ENCODE peak calls at places on chromosome 2, in ten cellular contexts. A is T1000; Y is uterus; C is epithelial cell of esophagus; L is naive thymus-derived CD4-positive, alpha-beta T cell; O is A172; B is neural progenitor cell; G is pancreas; I is NCI-H748 treated with DMSO at 0.1 percent for 48 hours; Q is WTC11. D is an unnamed sample.

GRCh38 chr2:48144777-48145176 is 238.5 kb upstream of the FBXO11 start:
- DNase-seq in C (peak), G (no peak), Q (no peak), A (no peak), B (no peak), L (no peak), I (no peak), Y (no peak), O (no peak), D (no peak)

GRCh38 chr2:129302815-129303214 is 676.7 kb upstream of the RAB6C start:
- DNase-seq in L (no peak), I (no peak), O (no peak), A (no peak), C (no peak), Y (no peak), B (no peak), Q (no peak), G (no peak), D (no peak)

GRCh38 chr2:158664987-158665386 is 130.1 kb upstream of the DAPL1 start:
- DNase-seq in C (no peak), B (no peak), O (no peak), Y (no peak), Q (no peak), A (no peak), L (no peak), G (no peak), I (no peak), D (no peak)

GRCh38 chr2:55917713-55918390 is 5.7 kb downstream of the EFEMP1 start:
- DNase-seq in A (no peak), Y (no peak), G (peak), Q (no peak), L (no peak), B (no peak), O (no peak), I (no peak), C (no peak), D (no peak)

GRCh38 chr2:24400207-24400907 is 40.0 kb upstream of the ITSN2 start:
- DNase-seq in Q (no peak), L (no peak), A (no peak), O (no peak), Y (no peak), I (peak), G (no peak), C (no peak), B (no peak), D (peak)

GRCh38 chr2:225779829-225780228 is 380.3 kb downstream of the NYAP2 start:
- DNase-seq in O (no peak), Q (no peak), L (no peak), Y (no peak), C (no peak), B (no peak), I (no peak), G (no peak), A (no peak), D (no peak)

GRCh38 chr2:118800736-118801135 is 46.7 kb downstream of the EN1 start:
- DNase-seq in B (no peak), G (no peak), Q (no peak), A (no peak), C (no peak), L (no peak), I (no peak), Y (no peak), O (no peak), D (no peak)

GRCh38 chr2:118312963-118313756 is 224.9 kb downstream of the INSIG2 start:
- DNase-seq in B (peak), O (no peak), Y (no peak), L (no peak), A (no peak), I (no peak), Q (peak), G (peak), C (no peak), D (no peak)

GRCh38 chr2:144151877-144152276 is 368.0 kb downstream of the ZEB2 start:
- DNase-seq in Y (no peak), B (no peak), L (no peak), A (no peak), Q (no peak), C (no peak), I (no peak), G (no peak), O (no peak), D (no peak)

GRCh38 chr2:119786312-119786711 is 26.6 kb downstream of the PTPN4 start:
- DNase-seq in Q (no peak), Y (no peak), O (no peak), A (no peak), C (no peak), L (no peak), G (no peak), B (no peak), I (no peak), D (no peak)

D was measured in right atrium auricular region.